ENCODE peak calls at places on chromosomes 16 and 17, in nine cellular contexts. N is neural progenitor cell, F is Peyer's patch, T is K562, O is body of pancreas, H is right cardiac atrium, C is stomach, R is transverse colon, G is GM23248. Y is an unnamed sample.

GRCh38 chr17:2704890-2705248 is 6.7 kb downstream of the CLUH start:
- DNase-seq in N (peak; percentile 45), F (no peak), T (no peak), O (no peak), H (no peak), C (no peak), R (no peak), G (no peak), Y (no peak)

GRCh38 chr17:77375917-77376651 is 235.3 kb downstream of the SEC14L1 start:
- DNase-seq in N (peak; percentile 42), F (peak; percentile 77), T (no peak), O (peak; percentile 44), H (peak; percentile 67), C (peak; percentile 45), R (peak; percentile 55), G (peak; percentile 81), Y (no peak)

GRCh38 chr16:56807011-56807675 is 57.9 kb upstream of the SLC12A3 start:
- DNase-seq in N (no peak), F (no peak), T (no peak), O (no peak), H (no peak), C (no peak), R (no peak), G (peak; percentile 53), Y (no peak)

GRCh38 chr16:56298948-56299602 is 107.8 kb downstream of the GNAO1 start:
- DNase-seq in N (peak; percentile 60), F (no peak), T (no peak), O (no peak), H (peak; percentile 69), C (no peak), R (no peak), G (no peak), Y (no peak)

GRCh38 chr16:5024632-5025031 is 9.1 kb downstream of the NAGPA start:
- DNase-seq in N (peak; percentile 37), F (no peak), T (no peak), O (peak; percentile 50), H (no peak), C (peak; percentile 73), R (peak; percentile 44), G (peak; percentile 31), Y (no peak)

GRCh38 chr16:12545792-12546342 is 257.8 kb downstream of the CPPED1 start:
- DNase-seq in N (no peak), F (no peak), T (no peak), O (no peak), H (peak; percentile 10), C (no peak), R (no peak), G (no peak), Y (no peak)

GRCh38 chr17:56973520-56973919 is 4.4 kb upstream of the SCPEP1 start:
- DNase-seq in N (no peak), F (no peak), T (no peak), O (no peak), H (no peak), C (no peak), R (no peak), G (peak; percentile 58), Y (no peak)

GRCh38 chr17:28892024-28892423 is 5.5 kb downstream of the FLOT2 start:
- DNase-seq in N (no peak), F (no peak), T (no peak), O (no peak), H (no peak), C (no peak), R (no peak), G (no peak), Y (no peak)

GRCh38 chr16:87582221-87582965 is 19.9 kb upstream of the JPH3 start:
- DNase-seq in N (peak; percentile 35), F (no peak), T (no peak), O (no peak), H (peak; percentile 92), C (no peak), R (peak; percentile 21), G (peak; percentile 96), Y (no peak)

GRCh38 chr17:76153640-76154039 is 12.6 kb upstream of the FOXJ1 start:
- DNase-seq in N (peak; percentile 57), F (no peak), T (no peak), O (no peak), H (no peak), C (no peak), R (no peak), G (peak; percentile 45), Y (no peak)

GRCh38 chr17:27915715-27916114 is 22.6 kb upstream of the LYRM9 start:
- DNase-seq in N (peak; percentile 65), F (no peak), T (no peak), O (no peak), H (no peak), C (no peak), R (no peak), G (no peak), Y (no peak)

GRCh38 chr17:32609085-32609484 is 122.3 kb downstream of the CDK5R1 start:
- DNase-seq in N (no peak), F (peak; percentile 80), T (no peak), O (peak; percentile 38), H (peak; percentile 75), C (peak; percentile 87), R (peak; percentile 46), G (peak; percentile 10), Y (no peak)

GRCh38 chr16:89522287-89522686 is 14.1 kb downstream of the SPG7 start:
- DNase-seq in N (no peak), F (no peak), T (no peak), O (no peak), H (no peak), C (no peak), R (no peak), G (no peak), Y (no peak)

GRCh38 chr16:86494039-86494564 is 16.2 kb upstream of the FOXF1 start:
- DNase-seq in N (peak; percentile 60), F (no peak), T (no peak), O (no peak), H (no peak), C (no peak), R (no peak), G (no peak), Y (no peak)

GRCh38 chr16:27427538-27427937 is 25.6 kb downstream of the IL21R start:
- DNase-seq in N (no peak), F (no peak), T (no peak), O (no peak), H (no peak), C (peak; percentile 19), R (no peak), G (no peak), Y (no peak)

DNA sequence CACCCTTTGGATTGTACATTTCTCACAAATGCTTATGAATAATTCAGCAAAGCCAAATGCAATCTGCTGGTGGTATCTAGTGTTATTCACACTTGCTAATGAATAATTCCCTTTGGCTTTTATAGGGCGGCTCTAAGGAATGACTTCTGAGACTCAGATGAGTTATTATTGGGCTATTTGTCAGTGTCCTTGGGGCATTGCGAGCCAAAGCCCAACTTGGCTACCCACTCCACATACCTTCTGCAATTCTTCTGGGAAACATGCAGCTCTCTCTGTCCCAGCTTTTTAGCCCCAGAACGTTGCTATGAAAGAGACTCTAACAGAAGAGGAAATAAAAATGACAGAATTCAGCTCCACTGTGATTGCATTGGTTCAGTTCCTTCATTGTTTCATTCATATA is 41.2 kb downstream of the FTO start:
- DNase-seq in N (no peak), F (no peak), T (no peak), O (no peak), H (no peak), C (no peak), R (no peak), G (peak; percentile 85), Y (no peak)
- H3K4me3 ChIP-seq in N (no peak overlapping the region), F (no peak overlapping the region), T (no peak overlapping the region), O (no peak overlapping the region), H (no peak overlapping the region), C (no peak overlapping the region), R (no peak overlapping the region), G (peak overlapping the region; percentile 26), Y (no peak overlapping the region)

DNA sequence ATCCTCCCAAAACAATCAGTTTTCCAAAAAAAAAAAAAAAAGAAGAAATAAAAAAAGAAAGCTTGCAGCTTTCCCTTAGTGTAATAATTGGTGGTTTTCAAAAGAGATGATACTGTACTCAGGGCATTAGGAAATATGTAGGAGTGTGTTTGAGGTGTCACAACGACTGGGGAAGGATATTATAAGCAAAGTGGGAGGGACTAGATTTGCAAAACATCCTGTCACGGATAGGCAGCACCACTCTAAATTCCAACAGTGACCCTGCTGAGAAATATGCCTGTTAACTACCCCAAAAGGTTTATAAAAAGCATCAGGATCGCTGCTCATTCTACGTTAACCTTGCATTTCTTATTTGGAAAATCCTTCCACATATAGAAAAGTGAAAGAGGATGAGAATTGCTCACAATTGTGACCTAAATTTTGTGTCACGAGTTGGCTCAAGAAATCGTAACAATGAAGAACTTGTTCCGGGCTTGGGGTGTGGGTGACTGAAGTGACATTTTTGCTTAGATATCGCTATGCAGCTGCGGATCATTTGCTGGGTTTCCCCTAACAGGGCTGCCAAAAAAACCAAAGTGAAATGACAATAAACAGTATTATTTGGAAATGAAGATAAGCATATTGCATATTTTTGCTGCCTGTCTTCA is 51.6 kb downstream of the N4BP1 start:
- DNase-seq in N (no peak), F (no peak), T (no peak), O (no peak), H (no peak), C (no peak), R (no peak), G (peak; percentile 85), Y (no peak)
- H3K4me3 ChIP-seq in N (no peak overlapping the region), F (no peak overlapping the region), T (no peak overlapping the region), O (no peak overlapping the region), H (peak overlapping the region; percentile 31), C (no peak overlapping the region), R (no peak overlapping the region), G (peak overlapping the region; percentile 51), Y (no peak overlapping the region)

GRCh38 chr17:45171338-45172231 is 9.9 kb downstream of the HEXIM2 start:
- DNase-seq in N (peak; percentile 79), F (no peak), T (no peak), O (peak; percentile 45), H (peak; percentile 72), C (peak; percentile 27), R (peak; percentile 55), G (peak; percentile 76), Y (no peak)
- H3K4me3 ChIP-seq in N (no peak overlapping the region), F (no peak overlapping the region), T (no peak overlapping the region), O (no peak overlapping the region), H (no peak overlapping the region), C (peak overlapping the region; percentile 37), R (peak overlapping the region; percentile 6), G (peak overlapping the region; percentile 70), Y (peak overlapping the region; percentile 24)

GRCh38 chr16:50880926-50881325 is 139.0 kb downstream of the CYLD start:
- DNase-seq in N (no peak), F (no peak), T (no peak), O (no peak), H (no peak), C (no peak), R (no peak), G (no peak), Y (no peak)

GRCh38 chr16:50879873-50880695 is 138.2 kb downstream of the CYLD start:
- DNase-seq in N (peak; percentile 95), F (no peak), T (no peak), O (peak; percentile 23), H (no peak), C (no peak), R (no peak), G (peak; percentile 2), Y (no peak)

GRCh38 chr16:50881331-50881830 is 139.5 kb downstream of the CYLD start:
- DNase-seq in N (peak; percentile 61), F (no peak), T (no peak), O (no peak), H (no peak), C (no peak), R (no peak), G (peak; percentile 15), Y (no peak)

GRCh38 chr16:50878536-50878935 is 136.7 kb downstream of the CYLD start:
- DNase-seq in N (no peak), F (no peak), T (no peak), O (no peak), H (no peak), C (no peak), R (no peak), G (no peak), Y (no peak)

GRCh38 chr16:50878966-50879615 is 137.2 kb downstream of the CYLD start:
- DNase-seq in N (peak; percentile 41), F (no peak), T (peak; percentile 51), O (no peak), H (no peak), C (no peak), R (no peak), G (no peak), Y (no peak)
- H3K4me3 ChIP-seq in N (no peak overlapping the region), F (no peak overlapping the region), T (no peak overlapping the region), O (no peak overlapping the region), H (no peak overlapping the region), C (no peak overlapping the region), R (no peak overlapping the region), G (no peak overlapping the region), Y (no peak overlapping the region)

Y was measured in HFF-Myc.